ENCODE peak calls at places on chromosomes 4 and X, in five cellular contexts. R is HCT116, H is neural progenitor cell, X is PC-3, W is SK-N-SH. S is an unnamed sample. For H3K4me1, the result is how much of the 10 kb centered on the place peaks cover.

GRCh38 chrX:132480581-132481203 is 8.1 kb downstream of the MBNL3 start:
- DNase-seq in X (peak), H (no peak), W (no peak), R (no peak), S (peak)

GRCh38 chr4:142752331-142752830 is 93.7 kb downstream of the INPP4B start:
- DNase-seq in H (peak), R (no peak), W (no peak), X (no peak), S (peak)

GRCh38 chrX:12241026-12241425 is 102.8 kb downstream of the FRMPD4 start:
- DNase-seq in H (no peak), R (no peak), W (no peak), X (peak), S (no peak)

GRCh38 chrX:153317996-153318722 is 3.4 kb downstream of the PNMA6F start:
- DNase-seq in W (no peak), X (no peak), R (no peak), H (no peak), S (no peak)

GRCh38 chrX:103404225-103405008 is 28.1 kb downstream of the BEX3 start:
- DNase-seq in W (peak), X (peak), H (peak), R (peak), S (peak)

GRCh38 chrX:110338850-110339373 is 19.7 kb upstream of the RTL9 start:
- DNase-seq in W (no peak), H (no peak), R (no peak), X (no peak), S (no peak)

GRCh38 chr4:14853186-14853946 is 148.9 kb upstream of the CPEB2 start:
- DNase-seq in H (no peak), R (no peak), X (peak), W (no peak), S (peak)

GRCh38 chr4:70544279-70544870 is 26.0 kb downstream of the AMTN start:
- DNase-seq in W (no peak), X (peak), H (peak), R (peak), S (peak)

GRCh38 chr4:113537183-113537977 is 224.2 kb downstream of the CAMK2D start:
- DNase-seq in X (no peak), R (no peak), W (no peak), H (no peak), S (no peak)

GRCh38 chr4:1403591-1404572 is 2.4 kb downstream of the NKX1-1 start:
- DNase-seq in W (peak), X (no peak), H (no peak), R (no peak), S (peak)

GRCh38 chr4:37757121-37757520 is 69.4 kb upstream of the PGM2 start:
- DNase-seq in X (no peak), H (no peak), R (no peak), W (no peak), S (no peak)
- TF ChIP-seq EZH2phosphoT487 in X (no peak), H (no peak), R (no peak), W (no peak), S (no peak)

DNA sequence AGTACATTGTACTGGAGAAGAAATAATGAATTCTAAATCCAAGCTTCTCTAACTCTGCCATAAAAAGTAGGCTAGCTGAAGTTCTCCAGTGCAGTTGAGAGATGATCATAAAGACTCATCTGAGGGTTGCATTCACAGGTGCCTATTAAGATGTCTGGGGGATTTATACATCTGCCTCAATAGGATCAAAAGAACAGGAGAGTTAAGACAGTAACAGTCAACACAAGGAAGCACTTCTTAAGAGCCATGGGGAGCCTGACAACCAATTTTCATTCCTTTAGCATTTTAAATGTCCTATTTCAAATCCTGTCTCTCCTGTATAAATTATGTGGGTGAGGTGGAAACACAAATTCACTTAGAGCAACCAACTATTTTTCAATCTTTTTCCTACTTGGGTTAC is 432.4 kb upstream of the NWD2 start:
- DNase-seq in H (no peak), X (no peak), W (no peak), R (no peak), S (no peak)
- H3K9ac ChIP-seq in H (no peak), X (no peak), W (no peak), R (no peak), S (no peak)

DNA sequence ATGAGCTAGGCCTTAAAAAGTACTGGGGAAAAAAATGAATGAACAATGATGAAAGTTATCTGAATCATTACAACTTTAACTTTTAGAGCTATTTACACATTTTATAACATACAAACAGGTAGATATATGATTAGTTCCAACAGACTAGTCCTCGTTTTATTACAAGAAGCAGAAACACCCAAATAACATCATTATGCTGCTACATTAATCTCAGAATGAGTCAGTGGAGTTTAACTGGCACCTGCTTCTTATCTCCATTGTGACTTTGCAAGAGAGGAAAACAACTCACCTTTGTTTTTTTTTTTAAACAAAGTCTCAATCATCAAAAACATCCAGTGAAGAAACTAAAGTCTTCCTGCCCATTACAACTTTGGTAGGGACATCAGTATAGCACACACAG is 15.2 kb downstream of the ATP8A1 start:
- DNase-seq in H (no peak), X (no peak), W (no peak), R (no peak), S (no peak)
- H3K4me1 ChIP-seq in H (under half), X (under half), W (under half), R (under half), S (under half)

GRCh38 chrX:84186603-84187358 is 1.2 kb downstream of the RPS6KA6 start:
- DNase-seq in W (no peak), H (no peak), R (no peak), X (peak), S (peak)
- TF ChIP-seq EZH2phosphoT487 in W (no peak), H (no peak), R (no peak), X (no peak), S (no peak)

GRCh38 chrX:136491832-136492231 is 4.1 kb downstream of the BRS3 start:
- DNase-seq in X (no peak), W (no peak), R (no peak), H (peak), S (no peak)

GRCh38 chrX:136497556-136498048 is at the start of gene HTATSF1:
- DNase-seq in W (no peak), H (peak), R (no peak), X (no peak), S (no peak)

GRCh38 chrX:136495043-136495442 is 2.3 kb upstream of the HTATSF1 start:
- DNase-seq in H (no peak), R (no peak), X (no peak), W (no peak), S (no peak)

GRCh38 chrX:136496359-136496767 is 1.0 kb upstream of the HTATSF1 start:
- DNase-seq in W (no peak), X (no peak), R (no peak), H (no peak), S (no peak)

GRCh38 chrX:136496768-136497555 is 430 bp upstream of the HTATSF1 start:
- DNase-seq in X (peak), H (peak), R (peak), W (peak), S (peak)
- H3K9ac ChIP-seq in X (peak), H (peak), R (peak), W (peak), S (peak)

DNA sequence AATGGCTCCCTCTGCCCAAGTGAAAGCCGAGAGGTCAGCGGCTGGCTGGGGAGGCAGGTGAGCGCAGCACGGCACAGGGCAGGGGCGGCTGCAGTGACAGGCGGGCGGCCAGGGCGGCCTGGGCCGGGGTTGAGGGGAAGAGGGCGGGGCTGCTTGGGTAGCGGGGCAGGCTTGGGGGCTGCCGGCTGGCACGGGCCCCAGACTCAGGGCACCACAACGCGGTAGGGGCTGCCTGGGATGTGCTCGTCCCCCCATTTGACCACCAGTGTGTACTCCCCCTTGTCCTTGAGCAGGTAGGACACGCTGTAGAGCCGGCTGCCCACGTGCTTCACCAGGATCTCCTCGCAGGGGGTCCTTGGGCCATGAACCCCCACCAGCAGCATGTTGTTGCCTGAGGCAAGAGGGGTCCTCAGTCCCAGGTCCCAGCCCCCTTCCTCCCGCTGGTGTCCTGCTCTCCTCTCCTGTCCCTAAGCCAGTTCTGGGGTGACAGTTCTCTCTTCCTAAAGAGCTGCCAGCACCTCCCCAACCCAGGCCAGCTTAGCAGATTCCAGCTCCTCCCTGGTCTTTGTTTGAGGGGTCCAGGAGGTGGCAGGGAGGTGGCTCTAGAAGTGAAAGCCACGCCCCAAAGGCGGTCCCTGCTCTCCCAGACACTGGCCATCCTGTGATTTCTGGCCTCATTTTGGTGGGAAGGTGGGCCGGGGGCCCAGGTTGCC is 25.6 kb downstream of the FLNA start:
- DNase-seq in H (peak), R (no peak), X (no peak), W (no peak), S (no peak)
- H3K4me1 ChIP-seq in H (under half), R (under half), X (under half), W (under half), S (under half)

GRCh38 chrX:9681011-9681410 is 84.6 kb downstream of the GPR143 start:
- DNase-seq in W (no peak), H (no peak), R (no peak), X (no peak), S (no peak)

GRCh38 chrX:9683350-9683749 is 82.3 kb downstream of the GPR143 start:
- DNase-seq in W (no peak), R (no peak), H (no peak), X (no peak), S (no peak)

GRCh38 chrX:9682861-9683260 is 82.8 kb downstream of the GPR143 start:
- DNase-seq in X (no peak), R (no peak), W (no peak), H (no peak), S (no peak)

GRCh38 chrX:9681422-9681821 is 84.2 kb downstream of the GPR143 start:
- DNase-seq in W (no peak), X (no peak), H (no peak), R (no peak), S (peak)

GRCh38 chrX:9682456-9682855 is 83.2 kb downstream of the GPR143 start:
- DNase-seq in H (peak), W (no peak), R (no peak), X (peak), S (no peak)
- TF ChIP-seq EZH2phosphoT487 in H (no peak), W (no peak), R (no peak), X (no peak), S (no peak)

GRCh38 chr4:37976513-37976912 is 16.3 kb downstream of the PTTG2 start:
- DNase-seq in H (no peak), R (no peak), W (no peak), X (no peak), S (peak)

GRCh38 chr4:37977471-37978452 is 17.6 kb downstream of the PTTG2 start:
- DNase-seq in H (peak), W (peak), R (peak), X (peak), S (peak)

GRCh38 chr4:37981425-37981824 is 21.2 kb downstream of the PTTG2 start:
- DNase-seq in W (no peak), R (no peak), X (no peak), H (no peak), S (no peak)

GRCh38 chr4:37976991-37977470 is 16.8 kb downstream of the PTTG2 start:
- DNase-seq in R (peak), X (peak), H (peak), W (peak), S (peak)

GRCh38 chr4:37978509-37978908 is 18.3 kb downstream of the PTTG2 start:
- DNase-seq in H (no peak), R (no peak), W (no peak), X (peak), S (no peak)
- H3K9ac ChIP-seq in H (no peak), R (peak), W (peak), X (peak), S (peak)

GRCh38 chr4:152103181-152103901 is 342.5 kb upstream of the GATB start:
- DNase-seq in R (no peak), H (no peak), X (no peak), W (no peak), S (no peak)

GRCh38 chr4:152106113-152106763 is 345.4 kb upstream of the GATB start:
- DNase-seq in X (peak), R (peak), W (no peak), H (no peak), S (peak)

GRCh38 chr4:152106781-152107321 is 346.0 kb upstream of the GATB start:
- DNase-seq in R (no peak), W (no peak), X (peak), H (no peak), S (peak)

GRCh38 chr4:152104286-152104685 is 343.5 kb upstream of the GATB start:
- DNase-seq in W (no peak), R (no peak), H (no peak), X (no peak), S (no peak)

GRCh38 chr4:152104846-152105462 is 344.1 kb upstream of the GATB start:
- DNase-seq in H (no peak), X (no peak), R (no peak), W (no peak), S (no peak)
- H3K4me1 ChIP-seq in H (under half), X (half or more), R (under half), W (under half), S (under half)

S was measured in GM23248.